ENCODE peak calls at places on chromosomes 2 and 18, in four cellular contexts. One of them, this sample, is unnamed.

GRCh38 chr2:234341332-234341985 is 155.4 kb downstream of the ARL4C start:
- DNase-seq in heart left ventricle: no peak
- DNase-seq in NB4: no peak
- DNase-seq in H54: no peak
- DNase-seq in this sample: no peak

GRCh38 chr2:62577994-62578836 is 72.2 kb upstream of the TMEM17 start:
- DNase-seq in H54: peak
- DNase-seq in NB4: no peak
- DNase-seq in heart left ventricle: no peak
- DNase-seq in this sample: no peak

GRCh38 chr2:8448822-8449577 is 232.9 kb upstream of the ID2 start:
- DNase-seq in NB4: no peak
- DNase-seq in H54: no peak
- DNase-seq in heart left ventricle: no peak
- DNase-seq in this sample: no peak

GRCh38 chr2:98436734-98437133 is 7.9 kb upstream of the INPP4A start:
- DNase-seq in NB4: peak
- DNase-seq in heart left ventricle: peak
- DNase-seq in H54: no peak
- DNase-seq in this sample: no peak

GRCh38 chr2:237538001-237538720 is 28.2 kb upstream of the PRLH start:
- DNase-seq in H54: no peak
- DNase-seq in NB4: no peak
- DNase-seq in heart left ventricle: no peak
- DNase-seq in this sample: no peak

GRCh38 chr2:133286326-133286922 is 281.8 kb downstream of the NCKAP5 start:
- DNase-seq in heart left ventricle: no peak
- DNase-seq in H54: no peak
- DNase-seq in NB4: no peak
- DNase-seq in this sample: no peak

GRCh38 chr2:232970051-232970450 is 43.0 kb downstream of the NGEF start:
- DNase-seq in H54: no peak
- DNase-seq in heart left ventricle: no peak
- DNase-seq in NB4: no peak
- DNase-seq in this sample: no peak

GRCh38 chr18:38790303-38790702 is 1224.7 kb upstream of the CELF4 start:
- DNase-seq in heart left ventricle: no peak
- DNase-seq in NB4: peak
- DNase-seq in H54: peak
- DNase-seq in this sample: peak

GRCh38 chr2:197869501-197870111 is 65.2 kb downstream of the PLCL1 start:
- DNase-seq in NB4: peak
- DNase-seq in heart left ventricle: no peak
- DNase-seq in H54: no peak
- DNase-seq in this sample: no peak

GRCh38 chr18:76494181-76494540 is 881 bp downstream of the ZNF516 start:
- DNase-seq in heart left ventricle: no peak
- DNase-seq in NB4: peak
- DNase-seq in H54: no peak
- DNase-seq in this sample: peak

GRCh38 chr2:204015118-204015842 is 78.7 kb downstream of the ICOS start:
- DNase-seq in heart left ventricle: no peak
- DNase-seq in NB4: no peak
- DNase-seq in H54: no peak
- DNase-seq in this sample: no peak

GRCh38 chr2:89837962-89838625 is 1146.6 kb downstream of the RPIA start:
- DNase-seq in NB4: peak
- DNase-seq in H54: no peak
- DNase-seq in heart left ventricle: no peak
- DNase-seq in this sample: no peak

GRCh38 chr2:58130238-58130637 is 83.6 kb downstream of the VRK2 start:
- DNase-seq in NB4: no peak
- DNase-seq in heart left ventricle: no peak
- DNase-seq in H54: no peak
- DNase-seq in this sample: no peak

GRCh38 chr18:10565835-10566234 is 40.0 kb downstream of the NAPG start:
- DNase-seq in NB4: peak
- DNase-seq in H54: no peak
- DNase-seq in heart left ventricle: no peak
- DNase-seq in this sample: no peak

GRCh38 chr2:55048514-55048924 is 1.7 kb downstream of the RTN4 start:
- DNase-seq in heart left ventricle: peak
- DNase-seq in H54: no peak
- DNase-seq in NB4: peak
- DNase-seq in this sample: peak

GRCh38 chr2:200790185-200790584 is 21.5 kb upstream of the BZW1 start:
- DNase-seq in H54: no peak
- DNase-seq in NB4: no peak
- DNase-seq in heart left ventricle: no peak
- DNase-seq in this sample: no peak

GRCh38 chr2:2557448-2557847 is 226.4 kb upstream of the MYT1L start:
- DNase-seq in heart left ventricle: no peak
- DNase-seq in NB4: no peak
- DNase-seq in H54: no peak
- DNase-seq in this sample: no peak

GRCh38 chr18:78580835-78581339 is 398.7 kb upstream of the SALL3 start:
- DNase-seq in NB4: no peak
- DNase-seq in heart left ventricle: no peak
- DNase-seq in H54: no peak
- DNase-seq in this sample: no peak

GRCh38 chr18:22538463-22538862 is 120.7 kb upstream of the CTAGE1 start:
- DNase-seq in NB4: no peak
- DNase-seq in H54: no peak
- DNase-seq in heart left ventricle: peak
- DNase-seq in this sample: no peak

GRCh38 chr18:57982372-57983021 is 61.5 kb upstream of the NEDD4L start:
- DNase-seq in H54: no peak
- DNase-seq in heart left ventricle: no peak
- DNase-seq in NB4: no peak
- DNase-seq in this sample: no peak

GRCh38 chr18:75624836-75625235 is 197.3 kb upstream of the SMIM21 start:
- DNase-seq in NB4: no peak
- DNase-seq in heart left ventricle: no peak
- DNase-seq in H54: no peak
- DNase-seq in this sample: no peak

GRCh38 chr2:105328281-105329196 is 996 bp downstream of the TGFBRAP1 start:
- DNase-seq in NB4: peak
- DNase-seq in heart left ventricle: peak
- DNase-seq in H54: no peak
- DNase-seq in this sample: peak

GRCh38 chr2:35538796-35539195 is 816.8 kb upstream of the CRIM1 start:
- DNase-seq in heart left ventricle: no peak
- DNase-seq in H54: peak
- DNase-seq in NB4: no peak
- DNase-seq in this sample: no peak

GRCh38 chr2:168457177-168457905 is 1.3 kb downstream of the CERS6 start:
- DNase-seq in heart left ventricle: no peak
- DNase-seq in H54: no peak
- DNase-seq in NB4: peak
- DNase-seq in this sample: peak

GRCh38 chr18:62751341-62751821 is 36.0 kb downstream of the PHLPP1 start:
- DNase-seq in NB4: no peak
- DNase-seq in heart left ventricle: peak
- DNase-seq in H54: no peak
- DNase-seq in this sample: no peak

GRCh38 chr2:158546412-158547144 is 89.8 kb downstream of the PKP4 start:
- DNase-seq in H54: no peak
- DNase-seq in heart left ventricle: no peak
- DNase-seq in NB4: no peak
- DNase-seq in this sample: peak

GRCh38 chr2:98697651-98698337 is 33.1 kb downstream of the MGAT4A start:
- DNase-seq in H54: no peak
- DNase-seq in NB4: no peak
- DNase-seq in heart left ventricle: no peak
- DNase-seq in this sample: no peak

GRCh38 chr2:134252092-134252775 is 1.6 kb upstream of the MGAT5 start:
- DNase-seq in H54: no peak
- DNase-seq in heart left ventricle: no peak
- DNase-seq in NB4: no peak
- DNase-seq in this sample: no peak

GRCh38 chr2:164495491-164496223 is 125.6 kb downstream of the GRB14 start:
- DNase-seq in H54: peak
- DNase-seq in NB4: peak
- DNase-seq in heart left ventricle: no peak
- DNase-seq in this sample: peak

GRCh38 chr2:10371441-10372194 is 68.9 kb downstream of the HPCAL1 start:
- DNase-seq in NB4: no peak
- DNase-seq in heart left ventricle: no peak
- DNase-seq in H54: no peak
- DNase-seq in this sample: no peak

GRCh38 chr2:59021786-59022185 is 780.7 kb upstream of the FANCL start:
- DNase-seq in heart left ventricle: no peak
- DNase-seq in NB4: no peak
- DNase-seq in H54: no peak
- DNase-seq in this sample: no peak

DNA sequence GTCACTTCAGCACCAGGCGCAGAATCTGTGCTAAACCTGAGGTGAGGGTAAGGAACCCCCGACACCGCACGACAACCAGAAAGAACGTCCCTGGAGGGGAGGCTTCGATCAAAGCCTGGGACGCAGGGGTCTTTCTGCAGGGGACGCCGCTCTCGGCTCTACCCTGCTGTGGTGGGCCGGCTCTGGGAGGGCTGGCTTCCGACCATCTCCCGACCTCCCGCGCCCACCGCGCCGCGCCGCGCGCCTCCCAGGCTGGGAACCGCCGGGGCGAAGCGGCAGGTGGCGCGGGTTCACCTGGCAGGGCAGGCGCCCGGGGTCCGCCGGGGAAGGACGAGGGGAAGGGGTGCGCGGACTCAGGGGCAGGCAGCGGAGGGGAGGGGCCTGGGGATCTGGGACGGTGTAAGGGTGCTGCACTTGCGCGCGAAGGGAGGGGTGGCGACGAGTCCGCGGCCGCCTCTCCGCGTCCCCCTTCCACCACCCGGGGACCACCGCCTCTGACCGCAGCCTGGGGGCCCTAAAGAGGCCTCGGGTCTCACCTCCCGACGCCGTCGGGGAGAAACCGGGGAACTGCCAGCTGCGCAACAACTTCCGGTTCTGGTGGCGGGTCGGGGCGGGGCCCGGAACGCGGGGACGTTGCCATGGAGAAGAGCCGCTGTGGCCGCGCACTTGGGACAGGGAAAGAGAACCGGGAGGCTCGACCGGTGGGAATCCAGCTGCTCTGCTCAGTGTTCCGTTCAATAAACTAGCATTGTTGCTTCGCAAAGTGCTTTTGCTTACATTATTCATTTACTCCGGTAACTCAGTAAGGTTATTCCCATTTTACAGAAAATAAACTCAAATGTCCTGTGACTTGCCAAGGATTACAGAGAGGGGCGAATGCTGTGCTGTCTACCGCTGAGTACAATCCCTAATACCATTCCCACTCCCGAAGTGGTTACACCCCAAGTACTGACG is at the start of gene ZNF396:
- DNase-seq in NB4: peak
- DNase-seq in H54: no peak
- DNase-seq in heart left ventricle: peak
- DNase-seq in this sample: peak
- TF ChIP-seq POLR2A in NB4: no peak
- TF ChIP-seq POLR2A in H54: no peak
- TF ChIP-seq POLR2A in heart left ventricle: no peak
- TF ChIP-seq POLR2A in this sample: peak

DNA sequence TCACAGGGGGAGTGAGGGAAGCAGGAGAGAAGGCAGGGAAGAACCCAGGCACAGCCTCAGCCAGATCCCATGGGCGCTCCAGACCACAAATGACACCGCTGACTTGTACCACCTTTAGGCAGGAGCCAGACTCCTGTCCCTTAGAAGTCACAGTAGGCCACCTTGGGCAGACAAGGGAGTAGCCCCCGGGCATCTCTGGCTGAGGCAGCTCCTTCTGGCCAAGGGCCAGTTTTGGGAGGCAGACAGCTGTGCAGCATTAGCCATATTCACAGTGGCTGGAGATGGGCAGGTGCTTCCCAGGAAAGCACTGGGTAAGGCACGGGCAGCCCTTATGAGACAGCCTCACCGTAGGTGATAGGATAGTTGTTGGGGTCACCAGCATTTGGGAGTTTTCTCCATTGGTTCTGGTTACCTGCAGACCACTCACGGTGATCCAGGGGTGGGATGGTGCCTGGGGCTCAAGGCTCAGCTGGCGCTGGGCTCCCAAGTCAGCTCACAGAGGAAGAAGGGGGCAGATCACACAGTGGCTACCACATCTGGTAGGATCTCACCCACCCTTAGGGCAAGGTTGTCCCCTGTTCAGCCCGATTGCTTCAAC is 2.1 kb downstream of the ASTL start:
- DNase-seq in heart left ventricle: no peak
- DNase-seq in NB4: no peak
- DNase-seq in H54: no peak
- DNase-seq in this sample: no peak
- TF ChIP-seq POLR2A in heart left ventricle: no peak
- TF ChIP-seq POLR2A in NB4: no peak
- TF ChIP-seq POLR2A in H54: no peak
- TF ChIP-seq POLR2A in this sample: no peak

GRCh38 chr18:3247243-3248061 is at the start of gene MYL12A:
- DNase-seq in NB4: peak
- DNase-seq in H54: peak
- DNase-seq in heart left ventricle: peak
- DNase-seq in this sample: peak

GRCh38 chr18:3245853-3246635 is 1.6 kb upstream of the MYL12A start:
- DNase-seq in H54: peak
- DNase-seq in NB4: peak
- DNase-seq in heart left ventricle: peak
- DNase-seq in this sample: peak

GRCh38 chr18:3248062-3248669 is 565 bp downstream of the MYL12A start:
- DNase-seq in H54: no peak
- DNase-seq in NB4: peak
- DNase-seq in heart left ventricle: no peak
- DNase-seq in this sample: peak

GRCh38 chr18:3245185-3245564 is 2.4 kb upstream of the MYL12A start:
- DNase-seq in H54: no peak
- DNase-seq in NB4: no peak
- DNase-seq in heart left ventricle: no peak
- DNase-seq in this sample: no peak

DNA sequence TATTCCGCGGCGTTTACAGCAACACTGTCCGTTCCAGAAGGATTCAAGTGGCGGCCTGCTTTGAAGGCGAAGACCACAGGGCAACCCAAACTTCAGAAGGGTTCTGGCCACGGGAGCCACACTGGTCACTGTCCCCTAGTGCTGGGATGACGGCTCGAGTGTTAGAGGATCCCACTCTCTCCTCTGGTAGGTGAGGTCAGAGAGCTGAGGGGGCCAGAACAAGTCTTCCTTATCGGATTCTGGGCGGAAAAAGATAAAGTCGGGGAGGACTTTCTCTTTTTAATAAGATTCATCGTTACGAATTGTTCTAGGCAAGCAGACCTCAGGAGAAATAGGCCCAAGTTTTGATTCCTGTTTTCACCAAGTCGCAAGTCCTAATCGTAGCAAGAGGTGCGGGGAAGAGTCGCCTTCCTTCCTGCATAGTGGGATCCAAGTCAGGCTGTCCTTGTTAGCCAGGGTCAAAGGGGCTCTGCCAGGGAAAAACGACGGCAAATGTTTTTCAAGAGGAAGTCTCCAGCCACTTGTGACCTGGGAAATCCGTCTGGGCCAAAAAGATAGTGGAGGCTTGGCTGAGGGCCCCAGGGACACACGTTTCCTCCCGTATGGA is 862 bp upstream of the MYL12A start:
- DNase-seq in heart left ventricle: peak
- DNase-seq in NB4: no peak
- DNase-seq in H54: no peak
- DNase-seq in this sample: peak
- TF ChIP-seq POLR2A in heart left ventricle: peak
- TF ChIP-seq POLR2A in NB4: no peak
- TF ChIP-seq POLR2A in H54: no peak
- TF ChIP-seq POLR2A in this sample: peak

GRCh38 chr2:140657657-140658056 is 1473.2 kb downstream of the LRP1B start:
- DNase-seq in NB4: no peak
- DNase-seq in heart left ventricle: no peak
- DNase-seq in H54: no peak
- DNase-seq in this sample: no peak
- TF ChIP-seq POLR2A in NB4: no peak
- TF ChIP-seq POLR2A in heart left ventricle: no peak
- TF ChIP-seq POLR2A in H54: no peak
- TF ChIP-seq POLR2A in this sample: no peak

This sample was measured in erythroblast.